ENCODE peak calls at places on chromosomes 7 and 10, in four cellular contexts. O, I, G and R are unnamed samples.

GRCh38 chr7:28020302-28020940 is 160.2 kb downstream of the JAZF1 start:
- DNase-seq in O (no peak), I (peak), G (peak), R (no peak)

GRCh38 chr7:34155225-34155908 is 250.0 kb downstream of the BMPER start:
- DNase-seq in O (no peak), I (peak), G (peak), R (no peak)

GRCh38 chr7:122416316-122416925 is 111.9 kb upstream of the FEZF1 start:
- DNase-seq in O (no peak), I (no peak), G (no peak), R (no peak)

GRCh38 chr10:10520391-10521385 is 497.0 kb upstream of the CELF2 start:
- DNase-seq in O (no peak), I (no peak), G (no peak), R (no peak)

GRCh38 chr7:79434867-79435266 is 18.6 kb downstream of the MAGI2 start:
- DNase-seq in O (no peak), I (no peak), G (no peak), R (no peak)

GRCh38 chr10:95233377-95234034 is 39.5 kb downstream of the ACSM6 start:
- DNase-seq in O (no peak), I (no peak), G (no peak), R (no peak)

GRCh38 chr10:132480356-132480755 is 57.2 kb upstream of the INPP5A start:
- DNase-seq in O (no peak), I (peak), G (no peak), R (no peak)

GRCh38 chr7:132557489-132558044 is 18.7 kb downstream of the PLXNA4 start:
- DNase-seq in O (no peak), I (no peak), G (no peak), R (no peak)

GRCh38 chr10:48533951-48534720 is 70.7 kb downstream of the ARHGAP22 start:
- DNase-seq in O (no peak), I (no peak), G (no peak), R (peak)

GRCh38 chr7:102192790-102193189 is 93.9 kb upstream of the SH2B2 start:
- DNase-seq in O (no peak), I (no peak), G (no peak), R (no peak)

GRCh38 chr7:150927157-150927953 is 50.8 kb downstream of the KCNH2 start:
- DNase-seq in O (no peak), I (no peak), G (no peak), R (peak)

GRCh38 chr7:117997862-117998825 is 124.9 kb upstream of the CTTNBP2 start:
- DNase-seq in O (no peak), I (no peak), G (no peak), R (no peak)

GRCh38 chr10:24981161-24981710 is 28.8 kb upstream of the PRTFDC1 start:
- DNase-seq in O (no peak), I (no peak), G (no peak), R (no peak)

GRCh38 chr10:71964669-71965515 is 697 bp downstream of the CHST3 start:
- DNase-seq in O (no peak), I (peak), G (no peak), R (peak)

GRCh38 chr10:34081948-34082347 is 733.1 kb downstream of the PARD3 start:
- DNase-seq in O (no peak), I (no peak), G (no peak), R (no peak)
- TF ChIP-seq CTCF in O (no peak), I (no peak), G (no peak), R (no peak)

GRCh38 chr10:609868-610545 is 79.5 kb downstream of the DIP2C start:
- DNase-seq in O (no peak), I (no peak), G (no peak), R (no peak)
- H3K27ac ChIP-seq in O (no peak), I (no peak), G (no peak), R (peak)

DNA sequence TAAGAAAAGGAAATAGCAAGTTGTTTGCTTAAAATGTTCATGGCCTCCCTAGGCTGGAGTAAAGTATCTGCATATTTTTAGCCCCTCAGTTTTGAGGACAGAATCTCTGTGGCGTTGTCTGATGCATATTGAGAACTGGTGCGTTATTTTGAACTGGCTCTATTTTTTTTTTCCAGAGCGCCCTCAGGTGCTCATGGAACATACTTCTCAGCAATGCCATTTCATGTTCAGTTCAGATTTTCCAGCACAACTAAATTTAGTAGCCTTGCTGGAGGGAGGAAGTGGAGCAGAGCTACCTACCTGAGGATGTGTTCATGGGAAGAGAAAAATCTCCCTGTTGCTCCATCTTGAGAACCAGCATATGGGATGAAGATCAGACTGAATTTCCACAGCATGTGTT is 870.5 kb downstream of the LRMDA start:
- DNase-seq in O (no peak), I (no peak), G (no peak), R (no peak)
- TF ChIP-seq CTCF in O (no peak), I (no peak), G (no peak), R (no peak)

DNA sequence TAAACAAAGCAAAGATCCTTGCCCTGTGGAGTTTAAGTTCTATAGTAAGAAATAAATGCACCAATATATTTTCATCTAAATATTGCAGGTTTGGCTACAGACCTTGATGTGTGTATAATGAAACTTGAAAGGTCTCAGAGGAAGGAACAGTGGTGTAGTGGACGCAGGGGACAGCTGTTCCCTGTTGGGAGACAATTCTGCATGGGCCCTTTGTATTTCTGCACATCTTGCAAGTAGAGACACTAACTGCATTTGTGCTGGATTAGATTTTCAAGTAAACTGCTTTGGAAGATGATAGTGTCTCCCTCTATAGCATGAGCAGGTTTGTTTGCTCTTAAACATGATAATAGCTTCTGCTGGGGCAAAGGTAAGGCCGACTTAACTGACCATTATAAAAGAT is 57.5 kb upstream of the FAM133B start:
- DNase-seq in O (no peak), I (no peak), G (no peak), R (no peak)
- H3K27ac ChIP-seq in O (no peak), I (no peak), G (no peak), R (no peak)

GRCh38 chr7:50783304-50783703 is 608 bp upstream of the GRB10 start:
- DNase-seq in O (no peak), I (no peak), G (no peak), R (no peak)

GRCh38 chr7:50781894-50782293 is 802 bp downstream of the GRB10 start:
- DNase-seq in O (no peak), I (no peak), G (no peak), R (no peak)

GRCh38 chr7:50781371-50781770 is 1.3 kb downstream of the GRB10 start:
- DNase-seq in O (no peak), I (no peak), G (no peak), R (no peak)

GRCh38 chr7:50783801-50784507 is 1.3 kb upstream of the GRB10 start:
- DNase-seq in O (no peak), I (no peak), G (no peak), R (no peak)

GRCh38 chr7:50782376-50783208 is at the start of gene GRB10:
- DNase-seq in O (no peak), I (no peak), G (no peak), R (no peak)
- TF ChIP-seq CTCF in O (no peak), I (no peak), G (no peak), R (no peak)

GRCh38 chr10:64090865-64091264 is 569.7 kb downstream of the REEP3 start:
- DNase-seq in O (no peak), I (no peak), G (no peak), R (no peak)
- H3K27ac ChIP-seq in O (no peak), I (no peak), G (no peak), R (no peak)

DNA sequence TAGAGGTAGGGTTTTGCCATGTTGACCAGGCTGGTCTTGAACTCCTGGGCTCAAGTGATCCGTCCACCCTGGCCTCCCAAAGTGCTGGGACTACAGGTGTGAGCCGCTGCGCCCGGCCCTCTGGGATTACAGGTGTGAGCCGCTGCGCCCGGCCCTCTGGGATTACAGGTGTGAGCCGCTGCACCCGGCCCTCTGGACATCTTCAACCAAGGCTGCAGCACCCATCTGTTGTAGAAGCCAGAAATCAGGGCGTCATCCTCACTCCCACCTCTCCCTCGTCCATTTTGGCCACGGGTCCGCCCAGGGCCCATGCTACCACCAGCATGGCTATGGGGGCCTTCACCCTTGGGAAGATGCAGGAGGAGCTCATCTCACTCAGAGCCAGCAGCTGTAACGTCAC is 38.5 kb upstream of the EBF3 start:
- DNase-seq in O (no peak), I (no peak), G (no peak), R (no peak)
- TF ChIP-seq CTCF in O (no peak), I (no peak), G (no peak), R (no peak)